ENCODE peak calls at places on chromosomes 7 and 10, in eight cellular contexts. O is heart left ventricle, K is colonic mucosa, C is body of pancreas, N is WERI-Rb-1, H is H9, X is SJSA1, S is astrocyte. B is an unnamed sample.

GRCh38 chr7:119703895-119704294 is 569.1 kb upstream of the KCND2 start:
- DNase-seq in O (no peak), K (no peak), C (no peak), N (no peak), H (no peak), X (no peak), S (no peak), B (no peak)

GRCh38 chr10:111057006-111057405 is 19.8 kb upstream of the ADRA2A start:
- DNase-seq in O (no peak), K (no peak), C (no peak), N (no peak), H (no peak), X (no peak), S (no peak), B (no peak)

GRCh38 chr7:153835712-153836265 is 216.4 kb upstream of the DPP6 start:
- DNase-seq in O (no peak), K (no peak), C (peak; percentile 45), N (no peak), H (no peak), X (no peak), S (no peak), B (no peak)

GRCh38 chr7:105046414-105046813 is 32.4 kb downstream of the KMT2E start:
- DNase-seq in O (no peak), K (no peak), C (no peak), N (no peak), H (no peak), X (peak; percentile 19), S (peak; percentile 75), B (no peak)

GRCh38 chr7:156055206-156055822 is 243.1 kb upstream of the SHH start:
- DNase-seq in O (no peak), K (no peak), C (no peak), N (no peak), H (no peak), X (no peak), S (no peak), B (no peak)

GRCh38 chr7:125126376-125126775 is 196.8 kb upstream of the POT1 start:
- DNase-seq in O (no peak), K (no peak), C (no peak), N (no peak), H (no peak), X (no peak), S (peak; percentile 38), B (no peak)

GRCh38 chr7:41599760-41600159 is 103.1 kb downstream of the INHBA start:
- DNase-seq in O (no peak), K (no peak), C (no peak), N (peak; percentile 11), H (peak; percentile 72), X (no peak), S (no peak), B (no peak)

GRCh38 chr7:99424932-99425730 is 13.5 kb downstream of the PTCD1 start:
- DNase-seq in O (no peak), K (no peak), C (no peak), N (no peak), H (no peak), X (no peak), S (no peak), B (no peak)

GRCh38 chr7:13007331-13007730 is 319.9 kb downstream of the ARL4A start:
- DNase-seq in O (no peak), K (no peak), C (no peak), N (no peak), H (no peak), X (no peak), S (no peak), B (no peak)

GRCh38 chr7:149799397-149800168 is 26.2 kb upstream of the ZNF467 start:
- DNase-seq in O (no peak), K (peak; percentile 37), C (peak; percentile 38), N (peak; percentile 73), H (peak; percentile 79), X (no peak), S (no peak), B (peak; percentile 78)

GRCh38 chr10:58645762-58646161 is 133.1 kb downstream of the BICC1 start:
- DNase-seq in O (no peak), K (no peak), C (no peak), N (no peak), H (no peak), X (no peak), S (no peak), B (no peak)

GRCh38 chr7:40586197-40586596 is 451.4 kb downstream of the SUGCT start:
- DNase-seq in O (no peak), K (no peak), C (no peak), N (no peak), H (no peak), X (peak; percentile 31), S (peak; percentile 83), B (no peak)

GRCh38 chr10:56481521-56482091 is 120.5 kb upstream of the ZWINT start:
- DNase-seq in O (no peak), K (no peak), C (no peak), N (no peak), H (no peak), X (no peak), S (no peak), B (no peak)

GRCh38 chr7:117277576-117277975 is 45.3 kb downstream of the WNT2 start:
- DNase-seq in O (no peak), K (no peak), C (no peak), N (no peak), H (no peak), X (no peak), S (no peak), B (no peak)

DNA sequence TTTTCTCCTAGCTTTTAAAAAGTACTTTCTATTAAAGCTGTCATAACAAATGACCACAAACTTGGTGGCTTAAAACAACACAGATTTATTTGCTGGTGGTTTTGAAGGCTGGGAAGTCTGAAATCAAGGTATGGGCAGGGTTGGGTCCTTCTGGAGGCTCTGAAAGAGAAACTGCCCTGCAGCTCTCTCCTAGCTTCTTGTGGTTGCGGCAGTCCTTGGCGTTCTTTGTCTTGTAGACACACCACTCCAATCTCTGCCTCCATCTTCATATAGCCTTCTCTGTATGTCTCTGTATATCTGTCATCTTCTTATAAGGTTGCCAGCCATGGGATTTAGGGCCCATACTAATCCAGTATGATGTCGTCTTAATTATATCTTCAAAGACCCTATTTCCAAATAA is 79.4 kb upstream of the PRR15 start:
- DNase-seq in O (no peak), K (no peak), C (no peak), N (no peak), H (no peak), X (no peak), S (no peak), B (no peak)
- H3K9me3 ChIP-seq in O (no peaks in the 10 kb centered on the region), K (no peaks in the 10 kb centered on the region), C (no peaks in the 10 kb centered on the region), N (no peaks in the 10 kb centered on the region), H (no peaks in the 10 kb centered on the region), X (no peaks in the 10 kb centered on the region), S (no peaks in the 10 kb centered on the region), B (no peaks in the 10 kb centered on the region)

DNA sequence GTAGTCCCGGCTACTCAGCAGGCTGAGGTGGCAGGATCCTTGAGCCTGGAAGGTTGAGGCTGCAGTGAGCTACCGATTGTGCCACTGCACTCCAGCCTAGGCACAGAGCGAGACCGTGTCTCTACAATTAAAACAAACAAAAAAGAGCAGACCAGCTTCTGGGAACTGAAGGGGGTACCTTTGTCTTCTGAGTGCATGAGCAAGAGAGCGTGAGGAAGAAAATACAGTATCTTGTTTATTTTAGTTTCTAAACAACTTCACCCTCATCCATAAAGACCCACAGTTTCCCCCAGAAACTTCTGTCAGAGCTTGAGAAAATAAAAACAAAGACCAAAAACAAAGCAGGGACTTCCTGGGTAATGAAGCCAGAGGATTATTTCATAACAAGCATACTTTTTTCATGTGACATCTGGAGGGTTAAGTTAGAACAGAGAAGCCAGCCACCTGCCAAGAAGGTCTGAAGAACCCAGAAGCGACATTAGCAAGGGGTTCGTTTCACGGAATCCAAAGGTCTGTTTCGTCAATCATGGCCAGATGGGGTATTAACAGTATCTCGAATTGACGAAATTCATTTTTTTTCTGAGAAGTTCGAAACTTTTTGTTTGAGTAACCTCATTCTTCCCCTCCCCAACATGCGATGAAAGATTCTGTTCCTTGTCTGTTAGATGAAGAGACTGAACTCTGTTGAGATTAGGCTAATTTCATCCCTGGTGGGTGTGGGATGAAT is 10.2 kb upstream of the IL2RA start:
- DNase-seq in O (no peak), K (no peak), C (no peak), N (no peak), H (no peak), X (peak; percentile 38), S (no peak), B (no peak)
- H3K27ac ChIP-seq in O (no peak overlapping the region), K (peak overlapping the region; percentile 44), C (no peak overlapping the region), N (no peak overlapping the region), H (no peak overlapping the region), X (no peak overlapping the region), S (no peak overlapping the region), B (no peak overlapping the region)

GRCh38 chr7:157954901-157955300 is 618.1 kb downstream of the DNAJB6 start:
- DNase-seq in O (no peak), K (no peak), C (no peak), N (no peak), H (no peak), X (no peak), S (no peak), B (no peak)

GRCh38 chr7:157952841-157953645 is 616.2 kb downstream of the DNAJB6 start:
- DNase-seq in O (no peak), K (no peak), C (no peak), N (no peak), H (peak; percentile 19), X (no peak), S (no peak), B (peak; percentile 57)

GRCh38 chr7:157951300-157952049 is 614.7 kb downstream of the DNAJB6 start:
- DNase-seq in O (no peak), K (no peak), C (no peak), N (no peak), H (peak; percentile 20), X (no peak), S (no peak), B (no peak)

GRCh38 chr7:157952050-157952667 is 615.4 kb downstream of the DNAJB6 start:
- DNase-seq in O (no peak), K (no peak), C (no peak), N (no peak), H (peak; percentile 19), X (no peak), S (no peak), B (no peak)

GRCh38 chr7:157955383-157955999 is 618.7 kb downstream of the DNAJB6 start:
- DNase-seq in O (no peak), K (no peak), C (no peak), N (no peak), H (peak; percentile 27), X (no peak), S (no peak), B (no peak)
- H3K9me3 ChIP-seq in O (peaks cover 4% of the 10 kb centered on the region), K (no peaks in the 10 kb centered on the region), C (no peaks in the 10 kb centered on the region), N (no peaks in the 10 kb centered on the region), H (no peaks in the 10 kb centered on the region), X (peaks cover 11% of the 10 kb centered on the region), S (no peaks in the 10 kb centered on the region), B (peaks cover 2% of the 10 kb centered on the region)

GRCh38 chr7:76380623-76380966 is 21.8 kb upstream of the YWHAG start:
- DNase-seq in O (no peak), K (no peak), C (no peak), N (no peak), H (no peak), X (no peak), S (no peak), B (no peak)

GRCh38 chr7:76383089-76383944 is 24.5 kb upstream of the YWHAG start:
- DNase-seq in O (no peak), K (no peak), C (no peak), N (no peak), H (peak; percentile 83), X (no peak), S (no peak), B (no peak)

GRCh38 chr7:76377186-76377918 is 18.6 kb upstream of the YWHAG start:
- DNase-seq in O (no peak), K (no peak), C (no peak), N (no peak), H (no peak), X (no peak), S (no peak), B (no peak)

GRCh38 chr7:76386691-76387260 is 22.7 kb downstream of the SSC4D start:
- DNase-seq in O (no peak), K (no peak), C (no peak), N (peak; percentile 55), H (no peak), X (no peak), S (peak; percentile 33), B (no peak)

GRCh38 chr7:76381814-76382213 is 23.0 kb upstream of the YWHAG start:
- DNase-seq in O (no peak), K (no peak), C (no peak), N (no peak), H (no peak), X (no peak), S (no peak), B (no peak)
- H3K27ac ChIP-seq in O (no peak overlapping the region), K (no peak overlapping the region), C (no peak overlapping the region), N (no peak overlapping the region), H (no peak overlapping the region), X (no peak overlapping the region), S (no peak overlapping the region), B (no peak overlapping the region)

B was measured in aorta.